ENCODE peak calls at places on chromosomes 3 and 15, in six cellular contexts. T is putamen, I is epithelial cell of esophagus, G is testis, B is GM12878, C is RKO. F is an unnamed sample.

GRCh38 chr15:85837011-85837433 is 42.3 kb upstream of the KLHL25 start:
- DNase-seq in T (no peak), I (peak; percentile 65), G (no peak), B (no peak), C (no peak), F (no peak)

GRCh38 chr3:125512135-125512920 is 7.7 kb downstream of the SNX4 start:
- DNase-seq in T (no peak), I (peak; percentile 80), G (no peak), B (peak; percentile 26), C (peak; percentile 78), F (peak; percentile 64)

GRCh38 chr3:156477306-156477705 is 77.6 kb downstream of the SSR3 start:
- DNase-seq in T (no peak), I (no peak), G (no peak), B (no peak), C (no peak), F (no peak)

GRCh38 chr3:117920240-117920923 is 1114.3 kb downstream of the IGSF11 start:
- DNase-seq in T (peak; percentile 62), I (no peak), G (no peak), B (no peak), C (no peak), F (no peak)

GRCh38 chr3:31613654-31614053 is 80.9 kb downstream of the STT3B start:
- DNase-seq in T (no peak), I (no peak), G (no peak), B (no peak), C (no peak), F (no peak)

GRCh38 chr3:44721231-44722102 is 8.0 kb upstream of the ZNF501 start:
- DNase-seq in T (no peak), I (peak; percentile 8), G (no peak), B (no peak), C (no peak), F (no peak)

GRCh38 chr3:171157286-171157685 is 130.8 kb upstream of the SLC2A2 start:
- DNase-seq in T (peak; percentile 76), I (no peak), G (peak; percentile 33), B (no peak), C (no peak), F (peak; percentile 33)

GRCh38 chr15:34284937-34285336 is 52.6 kb downstream of the SLC12A6 start:
- DNase-seq in T (no peak), I (no peak), G (no peak), B (no peak), C (no peak), F (no peak)

GRCh38 chr15:47708116-47708515 is 9.2 kb upstream of the SEMA6D start:
- DNase-seq in T (no peak), I (no peak), G (no peak), B (no peak), C (no peak), F (no peak)

GRCh38 chr15:62857411-62857853 is 185.1 kb upstream of the TPM1 start:
- DNase-seq in T (no peak), I (peak; percentile 93), G (no peak), B (no peak), C (no peak), F (no peak)

GRCh38 chr3:8386221-8386620 is 115.4 kb upstream of the LMCD1 start:
- DNase-seq in T (no peak), I (peak; percentile 11), G (no peak), B (no peak), C (no peak), F (no peak)

GRCh38 chr3:29936766-29937165 is 655.9 kb downstream of the RBMS3 start:
- DNase-seq in T (no peak), I (no peak), G (no peak), B (no peak), C (no peak), F (no peak)

GRCh38 chr15:49235446-49236207 is 65.6 kb downstream of the GALK2 start:
- DNase-seq in T (peak; percentile 83), I (peak; percentile 68), G (peak; percentile 55), B (peak; percentile 56), C (peak; percentile 80), F (peak; percentile 44)

GRCh38 chr15:93150910-93151309 is 61.9 kb upstream of the RGMA start:
- DNase-seq in T (no peak), I (no peak), G (peak; percentile 23), B (no peak), C (no peak), F (no peak)

GRCh38 chr3:113894927-113895326 is 52.9 kb upstream of the ZDHHC23 start:
- DNase-seq in T (no peak), I (no peak), G (no peak), B (no peak), C (no peak), F (no peak)

GRCh38 chr15:40937762-40938529 is 8.8 kb downstream of the DLL4 start:
- DNase-seq in T (no peak), I (peak; percentile 64), G (peak; percentile 70), B (no peak), C (peak; percentile 75), F (no peak)

GRCh38 chr3:16871915-16872842 is 12.6 kb upstream of the PLCL2 start:
- DNase-seq in T (no peak), I (peak; percentile 41), G (no peak), B (no peak), C (peak; percentile 25), F (no peak)

GRCh38 chr15:72319360-72319984 is 485 bp downstream of the CELF6 start:
- DNase-seq in T (peak; percentile 22), I (peak; percentile 65), G (peak; percentile 64), B (no peak), C (no peak), F (peak; percentile 81)

GRCh38 chr3:135752851-135753250 is 212.7 kb upstream of the PPP2R3A start:
- DNase-seq in T (no peak), I (no peak), G (no peak), B (no peak), C (peak; percentile 12), F (no peak)

GRCh38 chr3:128882709-128883108 is 3.3 kb downstream of the ACAD9 start:
- DNase-seq in T (no peak), I (no peak), G (no peak), B (no peak), C (no peak), F (no peak)

GRCh38 chr3:156599475-156599874 is 44.6 kb upstream of the SSR3 start:
- DNase-seq in T (no peak), I (no peak), G (no peak), B (no peak), C (no peak), F (no peak)

GRCh38 chr3:13770390-13771169 is 109.3 kb downstream of the WNT7A start:
- DNase-seq in T (no peak), I (no peak), G (no peak), B (no peak), C (no peak), F (no peak)

GRCh38 chr3:189233225-189233858 is 61.6 kb downstream of the TPRG1 start:
- DNase-seq in T (peak; percentile 15), I (peak; percentile 83), G (peak; percentile 87), B (no peak), C (peak; percentile 60), F (peak; percentile 87)

GRCh38 chr3:126107960-126108688 is 24.2 kb upstream of the SLC41A3 start:
- DNase-seq in T (no peak), I (no peak), G (peak; percentile 5), B (no peak), C (no peak), F (peak; percentile 40)

GRCh38 chr15:84079885-84080777 is 155.4 kb upstream of the GOLGA6L4 start:
- DNase-seq in T (peak; percentile 49), I (peak; percentile 44), G (peak; percentile 85), B (no peak), C (no peak), F (peak; percentile 66)

GRCh38 chr15:70083423-70083822 is 14.3 kb downstream of the TLE3 start:
- DNase-seq in T (no peak), I (no peak), G (no peak), B (no peak), C (no peak), F (no peak)